ENCODE peak calls at places on chromosomes 4 and X, in four cellular contexts. One of them, this sample, is unnamed.

GRCh38 chr4:26884486-26884988 is 23.9 kb downstream of the STIM2 start:
- DNase-seq in K562: no peak
- DNase-seq in HepG2: no peak
- DNase-seq in SK-N-SH: no peak
- DNase-seq in this sample: no peak

GRCh38 chr4:40910706-40911105 is 161.0 kb downstream of the NSUN7 start:
- DNase-seq in K562: no peak
- DNase-seq in HepG2: no peak
- DNase-seq in SK-N-SH: no peak
- DNase-seq in this sample: no peak

GRCh38 chr4:167903291-167903721 is 189.0 kb upstream of the ANXA10 start:
- DNase-seq in K562: no peak
- DNase-seq in HepG2: no peak
- DNase-seq in SK-N-SH: no peak
- DNase-seq in this sample: no peak

GRCh38 chr4:53963786-53964185 is 100.6 kb downstream of the CHIC2 start:
- DNase-seq in K562: no peak
- DNase-seq in HepG2: no peak
- DNase-seq in SK-N-SH: no peak
- DNase-seq in this sample: no peak

GRCh38 chrX:72021975-72022374 is 109.7 kb downstream of the RTL5 start:
- DNase-seq in K562: peak
- DNase-seq in HepG2: no peak
- DNase-seq in SK-N-SH: no peak
- DNase-seq in this sample: no peak

GRCh38 chrX:41313419-41313818 is 20.5 kb upstream of the DDX3X start:
- DNase-seq in K562: no peak
- DNase-seq in HepG2: no peak
- DNase-seq in SK-N-SH: no peak
- DNase-seq in this sample: no peak

GRCh38 chr4:133839326-133839725 is 362.3 kb downstream of the PABPC4L start:
- DNase-seq in K562: no peak
- DNase-seq in HepG2: no peak
- DNase-seq in SK-N-SH: no peak
- DNase-seq in this sample: no peak

GRCh38 chr4:80495847-80496246 is 160.3 kb downstream of the CFAP299 start:
- DNase-seq in K562: no peak
- DNase-seq in HepG2: no peak
- DNase-seq in SK-N-SH: no peak
- DNase-seq in this sample: no peak

GRCh38 chr4:140706276-140706625 is 49.9 kb downstream of the TBC1D9 start:
- DNase-seq in K562: no peak
- DNase-seq in HepG2: no peak
- DNase-seq in SK-N-SH: no peak
- DNase-seq in this sample: no peak

GRCh38 chr4:15557806-15558550 is 88.3 kb downstream of the CC2D2A start:
- DNase-seq in K562: no peak
- DNase-seq in HepG2: no peak
- DNase-seq in SK-N-SH: no peak
- DNase-seq in this sample: no peak

GRCh38 chr4:140260227-140260626 is 106.2 kb upstream of the MAML3 start:
- DNase-seq in K562: no peak
- DNase-seq in HepG2: no peak
- DNase-seq in SK-N-SH: no peak
- DNase-seq in this sample: peak

GRCh38 chrX:71056857-71057256 is 11.3 kb downstream of the SNX12 start:
- DNase-seq in K562: no peak
- DNase-seq in HepG2: no peak
- DNase-seq in SK-N-SH: no peak
- DNase-seq in this sample: no peak

GRCh38 chr4:186946682-186947294 is 223.1 kb upstream of the FAT1 start:
- DNase-seq in K562: peak
- DNase-seq in HepG2: peak
- DNase-seq in SK-N-SH: peak
- DNase-seq in this sample: peak

GRCh38 chrX:106919932-106920452 is at the start of gene CLDN2:
- DNase-seq in K562: no peak
- DNase-seq in HepG2: peak
- DNase-seq in SK-N-SH: no peak
- DNase-seq in this sample: no peak

GRCh38 chr4:89254847-89255246 is 52.8 kb downstream of the GPRIN3 start:
- DNase-seq in K562: peak
- DNase-seq in HepG2: peak
- DNase-seq in SK-N-SH: peak
- DNase-seq in this sample: peak

GRCh38 chr4:124555959-124556358 is 156.6 kb downstream of the ANKRD50 start:
- DNase-seq in K562: no peak
- DNase-seq in HepG2: no peak
- DNase-seq in SK-N-SH: no peak
- DNase-seq in this sample: no peak

GRCh38 chrX:1597345-1598020 is 6.1 kb downstream of the AKAP17A start:
- DNase-seq in K562: no peak
- DNase-seq in HepG2: no peak
- DNase-seq in SK-N-SH: no peak
- DNase-seq in this sample: no peak

GRCh38 chr4:188781655-188782054 is 642.4 kb downstream of the TRIML1 start:
- DNase-seq in K562: no peak
- DNase-seq in HepG2: peak
- DNase-seq in SK-N-SH: peak
- DNase-seq in this sample: peak

GRCh38 chr4:25161599-25161960 is 1.3 kb upstream of the SEPSECS start:
- DNase-seq in K562: peak
- DNase-seq in HepG2: no peak
- DNase-seq in SK-N-SH: no peak
- DNase-seq in this sample: no peak

GRCh38 chr4:58209576-58209975 is 1099.4 kb upstream of the IGFBP7 start:
- DNase-seq in K562: no peak
- DNase-seq in HepG2: no peak
- DNase-seq in SK-N-SH: no peak
- DNase-seq in this sample: no peak

GRCh38 chr4:4591071-4591470 is 49.2 kb upstream of the STX18 start:
- DNase-seq in K562: no peak
- DNase-seq in HepG2: no peak
- DNase-seq in SK-N-SH: no peak
- DNase-seq in this sample: no peak

GRCh38 chr4:67533112-67533511 is 12.2 kb downstream of the CENPC start:
- DNase-seq in K562: no peak
- DNase-seq in HepG2: no peak
- DNase-seq in SK-N-SH: no peak
- DNase-seq in this sample: no peak

GRCh38 chrX:154396948-154397887 is 959 bp upstream of the RPL10 start:
- DNase-seq in K562: peak
- DNase-seq in HepG2: peak
- DNase-seq in SK-N-SH: peak
- DNase-seq in this sample: no peak
- TF ChIP-seq ELF1 in K562: no peak
- TF ChIP-seq ELF1 in HepG2: no peak
- TF ChIP-seq ELF1 in SK-N-SH: no peak
- TF ChIP-seq ELF1 in this sample: no peak

GRCh38 chr4:163748474-163748873 is 254.0 kb downstream of the TMA16 start:
- DNase-seq in K562: no peak
- DNase-seq in HepG2: no peak
- DNase-seq in SK-N-SH: peak
- DNase-seq in this sample: no peak
- TF ChIP-seq MAX in K562: no peak
- TF ChIP-seq MAX in HepG2: no peak
- TF ChIP-seq MAX in SK-N-SH: no peak
- TF ChIP-seq MAX in this sample: no peak

DNA sequence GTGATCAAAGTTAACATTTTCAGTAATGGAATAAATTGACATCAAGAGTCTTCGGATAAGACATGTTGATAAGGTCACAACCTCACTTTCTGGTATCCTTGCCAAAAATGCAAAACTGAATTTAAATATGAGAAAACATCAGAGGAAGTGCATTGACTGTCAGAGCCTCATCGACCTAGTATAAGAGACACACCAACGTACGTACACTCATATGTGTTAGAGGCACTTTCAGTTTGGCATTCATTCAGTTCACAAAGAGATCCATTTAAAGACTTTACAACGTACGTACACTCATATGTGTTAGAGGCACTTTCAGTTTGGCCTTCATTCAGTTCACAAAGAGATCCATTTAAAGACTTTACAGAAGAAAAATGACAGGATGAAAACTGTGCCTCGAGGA is 280.3 kb downstream of the INPP4B start:
- DNase-seq in K562: no peak
- DNase-seq in HepG2: no peak
- DNase-seq in SK-N-SH: no peak
- DNase-seq in this sample: no peak
- TF ChIP-seq ELF1 in K562: no peak
- TF ChIP-seq ELF1 in HepG2: no peak
- TF ChIP-seq ELF1 in SK-N-SH: no peak
- TF ChIP-seq ELF1 in this sample: no peak

GRCh38 chr4:6374575-6374974 is 97.8 kb downstream of the PPP2R2C start:
- DNase-seq in K562: no peak
- DNase-seq in HepG2: no peak
- DNase-seq in SK-N-SH: no peak
- DNase-seq in this sample: no peak

GRCh38 chr4:6373541-6374410 is 98.6 kb downstream of the PPP2R2C start:
- DNase-seq in K562: no peak
- DNase-seq in HepG2: no peak
- DNase-seq in SK-N-SH: no peak
- DNase-seq in this sample: no peak

GRCh38 chr4:6371271-6371670 is 101.1 kb downstream of the PPP2R2C start:
- DNase-seq in K562: no peak
- DNase-seq in HepG2: no peak
- DNase-seq in SK-N-SH: no peak
- DNase-seq in this sample: no peak

GRCh38 chr4:6371827-6372226 is 100.6 kb downstream of the PPP2R2C start:
- DNase-seq in K562: no peak
- DNase-seq in HepG2: no peak
- DNase-seq in SK-N-SH: no peak
- DNase-seq in this sample: no peak

GRCh38 chr4:6372649-6373525 is 99.5 kb downstream of the PPP2R2C start:
- DNase-seq in K562: peak
- DNase-seq in HepG2: peak
- DNase-seq in SK-N-SH: peak
- DNase-seq in this sample: peak
- TF ChIP-seq MAX in K562: no peak
- TF ChIP-seq MAX in HepG2: no peak
- TF ChIP-seq MAX in SK-N-SH: no peak
- TF ChIP-seq MAX in this sample: no peak

GRCh38 chr4:157020882-157021281 is 49.3 kb upstream of the PDGFC start:
- DNase-seq in K562: no peak
- DNase-seq in HepG2: no peak
- DNase-seq in SK-N-SH: no peak
- DNase-seq in this sample: no peak
- TF ChIP-seq ELF1 in K562: no peak
- TF ChIP-seq ELF1 in HepG2: no peak
- TF ChIP-seq ELF1 in SK-N-SH: no peak
- TF ChIP-seq ELF1 in this sample: no peak

GRCh38 chr4:184803884-184804283 is 21.9 kb downstream of the ACSL1 start:
- DNase-seq in K562: no peak
- DNase-seq in HepG2: no peak
- DNase-seq in SK-N-SH: no peak
- DNase-seq in this sample: no peak

GRCh38 chr4:184804621-184805020 is 21.1 kb downstream of the ACSL1 start:
- DNase-seq in K562: no peak
- DNase-seq in HepG2: no peak
- DNase-seq in SK-N-SH: no peak
- DNase-seq in this sample: no peak

GRCh38 chr4:184801781-184802180 is 24.0 kb downstream of the ACSL1 start:
- DNase-seq in K562: no peak
- DNase-seq in HepG2: no peak
- DNase-seq in SK-N-SH: no peak
- DNase-seq in this sample: no peak

GRCh38 chr4:184802203-184803015 is 23.4 kb downstream of the ACSL1 start:
- DNase-seq in K562: no peak
- DNase-seq in HepG2: no peak
- DNase-seq in SK-N-SH: no peak
- DNase-seq in this sample: no peak

GRCh38 chr4:184803133-184803532 is 22.6 kb downstream of the ACSL1 start:
- DNase-seq in K562: no peak
- DNase-seq in HepG2: no peak
- DNase-seq in SK-N-SH: no peak
- DNase-seq in this sample: no peak
- TF ChIP-seq MAX in K562: no peak
- TF ChIP-seq MAX in HepG2: no peak
- TF ChIP-seq MAX in SK-N-SH: no peak
- TF ChIP-seq MAX in this sample: no peak

GRCh38 chr4:71540749-71541269 is 202.0 kb downstream of the SLC4A4 start:
- DNase-seq in K562: no peak
- DNase-seq in HepG2: no peak
- DNase-seq in SK-N-SH: no peak
- DNase-seq in this sample: no peak
- TF ChIP-seq ELF1 in K562: no peak
- TF ChIP-seq ELF1 in HepG2: no peak
- TF ChIP-seq ELF1 in SK-N-SH: no peak
- TF ChIP-seq ELF1 in this sample: no peak

GRCh38 chr4:71262161-71262560 is 76.7 kb upstream of the SLC4A4 start:
- DNase-seq in K562: no peak
- DNase-seq in HepG2: no peak
- DNase-seq in SK-N-SH: no peak
- DNase-seq in this sample: no peak

GRCh38 chr4:71260544-71260943 is 78.3 kb upstream of the SLC4A4 start:
- DNase-seq in K562: no peak
- DNase-seq in HepG2: no peak
- DNase-seq in SK-N-SH: no peak
- DNase-seq in this sample: no peak

GRCh38 chr4:71259911-71260331 is 78.9 kb upstream of the SLC4A4 start:
- DNase-seq in K562: no peak
- DNase-seq in HepG2: no peak
- DNase-seq in SK-N-SH: no peak
- DNase-seq in this sample: no peak

GRCh38 chr4:71261001-71261400 is 77.8 kb upstream of the SLC4A4 start:
- DNase-seq in K562: no peak
- DNase-seq in HepG2: no peak
- DNase-seq in SK-N-SH: no peak
- DNase-seq in this sample: no peak

GRCh38 chr4:71261633-71262121 is 77.1 kb upstream of the SLC4A4 start:
- DNase-seq in K562: no peak
- DNase-seq in HepG2: no peak
- DNase-seq in SK-N-SH: no peak
- DNase-seq in this sample: no peak
- TF ChIP-seq MAX in K562: no peak
- TF ChIP-seq MAX in HepG2: no peak
- TF ChIP-seq MAX in SK-N-SH: no peak
- TF ChIP-seq MAX in this sample: no peak

DNA sequence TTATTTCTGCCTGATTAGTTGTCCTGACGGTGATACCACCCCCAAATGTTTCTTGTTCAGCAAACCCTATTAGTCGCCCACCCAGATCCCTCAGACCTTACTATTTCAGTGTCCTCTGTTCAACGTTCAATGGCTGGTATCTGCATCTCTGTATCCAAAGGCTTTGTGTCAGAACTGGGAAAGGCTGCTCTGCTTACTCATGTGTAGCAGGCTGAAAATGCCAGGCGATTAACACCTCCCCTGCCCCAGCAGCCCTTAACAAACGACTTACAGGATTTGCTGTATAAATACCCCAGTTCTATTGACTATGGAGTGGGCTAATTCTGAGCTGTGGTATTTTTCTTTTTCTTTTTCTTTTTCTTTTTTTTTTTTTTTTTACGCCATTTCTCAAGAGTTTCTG is 415.0 kb downstream of the ZNF674 start:
- DNase-seq in K562: no peak
- DNase-seq in HepG2: no peak
- DNase-seq in SK-N-SH: no peak
- DNase-seq in this sample: no peak
- TF ChIP-seq ELF1 in K562: no peak
- TF ChIP-seq ELF1 in HepG2: no peak
- TF ChIP-seq ELF1 in SK-N-SH: no peak
- TF ChIP-seq ELF1 in this sample: no peak

This sample was measured in HCT116.